ENCODE peak calls at places on chromosomes 7 and 10, in nine cellular contexts. A, J, G, B, K, T, L, H and P are unnamed samples.
A peak's percentile ranks its signal among the peaks of the same experiment; 100 is the strongest.

GRCh38 chr7:2190531-2190930 is 42.2 kb downstream of the MAD1L1 start:
- DNase-seq in H (no peak), A (no peak), T (no peak), K (peak; percentile 62), J (no peak), L (peak; percentile 23), B (no peak), G (no peak), P (no peak)

GRCh38 chr10:46096909-46097575 is 51.0 kb upstream of the MSMB start:
- DNase-seq in H (no peak), B (no peak), K (no peak), L (no peak), J (no peak), A (no peak), G (peak; percentile 28), T (peak; percentile 73), P (no peak)

GRCh38 chr10:114810926-114811325 is 10.7 kb upstream of the FHIP2A start:
- DNase-seq in G (no peak), K (no peak), B (no peak), T (no peak), A (no peak), L (no peak), J (no peak), H (no peak), P (no peak)

GRCh38 chr10:97582169-97582568 is 2.0 kb upstream of the HOGA1 start:
- DNase-seq in J (no peak), L (no peak), A (no peak), K (no peak), B (no peak), G (no peak), T (no peak), H (no peak), P (no peak)

GRCh38 chr7:7642081-7642480 is 1.5 kb downstream of the UMAD1 start:
- DNase-seq in K (no peak), J (no peak), A (no peak), H (no peak), G (no peak), L (no peak), T (no peak), B (no peak), P (no peak)

GRCh38 chr7:120445276-120445675 is 172.3 kb downstream of the KCND2 start:
- DNase-seq in G (no peak), B (no peak), K (no peak), H (no peak), L (no peak), A (no peak), T (no peak), J (no peak), P (no peak)

GRCh38 chr7:1708640-1709249 is 38.7 kb downstream of the ELFN1 start:
- DNase-seq in L (no peak), A (no peak), K (no peak), B (no peak), H (no peak), G (peak; percentile 3), J (no peak), T (no peak), P (no peak)

GRCh38 chr10:72612203-72612826 is 13.6 kb downstream of the MICU1 start:
- DNase-seq in G (peak; percentile 68), T (no peak), B (no peak), A (peak; percentile 9), H (peak; percentile 7), J (no peak), K (no peak), L (no peak), P (no peak)

GRCh38 chr10:59135275-59135674 is 41.2 kb upstream of the PHYHIPL start:
- DNase-seq in K (no peak), T (no peak), B (no peak), A (no peak), G (peak; percentile 18), L (no peak), H (no peak), J (no peak), P (no peak)

GRCh38 chr10:3194871-3195270 is 22.3 kb upstream of the PITRM1 start:
- DNase-seq in G (no peak), K (no peak), T (no peak), H (no peak), J (no peak), B (no peak), L (no peak), A (no peak), P (no peak)

GRCh38 chr10:4051408-4052151 is 266.6 kb upstream of the KLF6 start:
- DNase-seq in A (peak; percentile 57), T (no peak), K (no peak), G (no peak), B (no peak), J (no peak), H (no peak), L (no peak), P (no peak)

GRCh38 chr7:48708635-48709034 is 215.7 kb upstream of the CDC14C start:
- DNase-seq in G (no peak), B (no peak), A (no peak), H (no peak), T (no peak), K (peak; percentile 3), J (no peak), L (no peak), P (no peak)
- TF ChIP-seq CTCF in G (no peak), B (no peak), A (no peak), H (no peak), T (peak; percentile 8), K (no peak), J (no peak), L (no peak), P (no peak)

GRCh38 chr7:42097756-42098155 is 139.3 kb downstream of the GLI3 start:
- DNase-seq in B (no peak), J (peak; percentile 39), K (peak; percentile 68), G (no peak), H (peak; percentile 89), A (peak; percentile 85), T (no peak), L (no peak), P (peak; percentile 34)
- TF ChIP-seq CTCF in B (no peak), J (peak; percentile 10), K (peak; percentile 15), G (no peak), H (peak; percentile 72), A (peak; percentile 31), T (no peak), L (peak; percentile 30), P (peak; percentile 27)

GRCh38 chr10:36349445-36350063 is 707.5 kb upstream of the FZD8 start:
- DNase-seq in K (peak; percentile 73), T (no peak), H (peak; percentile 10), L (peak; percentile 33), J (no peak), A (peak; percentile 29), B (no peak), G (peak; percentile 44), P (peak; percentile 39)
- TF ChIP-seq CTCF in K (no peak), T (no peak), H (no peak), L (no peak), J (no peak), A (no peak), B (no peak), G (no peak), P (no peak)

DNA sequence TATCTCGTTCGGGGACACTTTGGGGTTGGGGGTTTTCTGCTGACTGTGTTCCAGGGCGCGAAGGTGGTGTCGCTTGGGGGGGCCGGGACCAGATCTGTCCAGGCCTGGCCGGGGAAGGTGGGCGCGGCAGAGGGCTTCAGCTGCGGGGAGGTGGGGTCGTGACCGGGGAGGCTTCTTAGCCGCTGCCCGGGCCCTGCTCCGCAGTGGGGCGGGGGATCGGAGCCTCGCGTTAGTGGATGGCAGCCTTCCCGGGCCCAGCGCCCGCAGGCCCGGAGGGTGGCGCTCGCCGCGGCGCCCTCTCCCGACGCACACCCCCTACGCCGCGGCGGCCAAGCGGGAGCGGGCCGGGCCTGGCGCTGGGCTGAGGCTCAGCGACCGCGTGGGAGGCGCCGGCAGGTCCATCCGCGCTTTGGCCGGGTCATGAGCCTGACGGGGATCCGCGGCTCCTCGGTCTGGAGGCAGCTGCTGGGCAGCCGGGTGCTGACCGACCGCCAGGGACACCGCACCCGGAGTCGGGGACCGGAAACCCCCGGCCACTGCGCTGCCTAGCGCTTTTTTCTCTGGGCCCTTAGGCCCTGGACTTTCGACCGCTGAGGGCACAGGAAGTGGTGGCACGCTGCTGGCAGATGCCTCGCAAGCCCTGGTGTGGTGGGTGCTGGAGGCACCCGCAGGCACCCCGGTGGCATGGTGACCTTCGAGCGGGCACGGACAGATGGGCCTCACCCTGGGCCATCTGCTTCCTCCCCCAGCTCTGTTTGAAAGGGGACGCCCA is 1.2 kb downstream of the AGAP3 start:
- DNase-seq in K (peak; percentile 44), J (no peak), L (no peak), B (no peak), H (peak; percentile 35), A (peak; percentile 62), T (no peak), G (peak; percentile 67), P (no peak)
- TF ChIP-seq CTCF in K (peak; percentile 18), J (peak; percentile 10), L (no peak), B (no peak), H (peak; percentile 72), A (peak; percentile 2), T (no peak), G (no peak), P (peak; percentile 16)

GRCh38 chr10:110334061-110334656 is 29.4 kb upstream of the SMNDC1 start:
- DNase-seq in H (no peak), A (no peak), G (no peak), B (no peak), K (no peak), T (no peak), L (no peak), J (no peak), P (no peak)

GRCh38 chr10:110337906-110338305 is 33.2 kb upstream of the SMNDC1 start:
- DNase-seq in H (peak; percentile 45), B (no peak), T (no peak), K (no peak), J (no peak), A (peak; percentile 60), L (no peak), G (no peak), P (no peak)

GRCh38 chr10:110335314-110336064 is 30.8 kb upstream of the SMNDC1 start:
- DNase-seq in K (no peak), J (no peak), B (no peak), G (no peak), T (no peak), H (no peak), A (no peak), L (no peak), P (no peak)

GRCh38 chr10:110337401-110337800 is 32.7 kb upstream of the SMNDC1 start:
- DNase-seq in K (no peak), A (no peak), L (no peak), G (no peak), T (no peak), J (no peak), B (no peak), H (no peak), P (no peak)

DNA sequence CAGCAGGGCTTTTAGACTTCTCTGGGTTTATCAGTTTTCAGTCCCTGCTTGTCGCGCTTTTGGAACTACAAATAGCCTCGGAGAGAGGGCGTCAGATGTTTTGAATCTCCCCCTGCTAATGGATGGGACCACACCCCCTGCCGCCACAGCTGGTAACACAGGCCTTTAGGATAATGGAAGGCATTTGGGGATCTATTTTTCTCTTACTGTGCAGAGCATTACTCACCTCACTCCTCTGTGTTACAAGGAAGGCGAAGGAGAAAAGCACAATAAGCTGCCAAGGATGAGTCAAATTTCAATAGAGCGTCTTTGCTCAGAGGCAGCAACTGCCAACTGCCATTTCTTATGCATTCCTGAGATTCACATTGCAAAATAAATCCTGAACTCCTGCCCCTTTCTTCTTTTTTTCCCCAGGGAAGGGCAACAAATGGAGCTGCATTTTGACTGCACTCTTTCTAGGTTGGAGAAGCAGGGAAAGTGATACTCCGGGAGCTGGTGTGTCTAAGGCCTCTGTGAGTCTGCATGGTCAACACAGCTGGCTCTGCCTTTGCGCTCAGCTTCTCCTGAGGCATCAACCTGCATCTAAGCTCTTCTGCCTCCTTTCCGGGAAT is 31.5 kb upstream of the SMNDC1 start:
- DNase-seq in T (no peak), G (no peak), A (peak; percentile 98), H (peak; percentile 96), J (peak; percentile 88), K (peak; percentile 98), B (no peak), L (peak; percentile 94), P (peak; percentile 98)
- TF ChIP-seq CTCF in T (no peak), G (no peak), A (peak; percentile 36), H (peak; percentile 68), J (peak; percentile 11), K (peak; percentile 26), B (no peak), L (peak; percentile 19), P (peak; percentile 47)